ENCODE peak calls at places on chromosomes 5 and 9, in seven cellular contexts. S is A549, G is NCI-H82, N is GM18507, C is NCI-H1092, E is HTR-8/SVneo, X is H54. F is an unnamed sample.
A peak's percentile ranks its signal among the peaks of the same experiment; 100 is the strongest.

GRCh38 chr9:37486616-37487544 is 1.1 kb downstream of the POLR1E start:
- DNase-seq in E (no peak), N (no peak), C (no peak), G (peak; percentile 38), X (no peak), S (no peak), F (no peak)

GRCh38 chr9:86563350-86563749 is 209.1 kb upstream of the TUT7 start:
- DNase-seq in X (no peak), N (no peak), S (no peak), G (no peak), E (no peak), C (no peak), F (no peak)

GRCh38 chr9:27371382-27371781 is 74.4 kb upstream of the EQTN start:
- DNase-seq in E (no peak), X (no peak), G (no peak), S (peak; percentile 41), C (peak; percentile 5), N (no peak), F (peak; percentile 75)

GRCh38 chr5:83414601-83415000 is 56.9 kb upstream of the VCAN start:
- DNase-seq in X (no peak), E (no peak), S (no peak), C (no peak), N (no peak), G (no peak), F (no peak)

GRCh38 chr5:53173083-53173482 is 63.5 kb upstream of the MOCS2 start:
- DNase-seq in S (no peak), C (no peak), N (no peak), G (no peak), E (no peak), X (no peak), F (no peak)

GRCh38 chr9:13971415-13971814 is 342.5 kb downstream of the NFIB start:
- DNase-seq in E (no peak), C (no peak), S (no peak), X (no peak), N (no peak), G (no peak), F (no peak)

GRCh38 chr9:120935383-120935857 is 8.8 kb upstream of the TRAF1 start:
- DNase-seq in C (peak; percentile 97), G (peak; percentile 66), S (peak; percentile 71), E (peak; percentile 60), N (no peak), X (peak; percentile 95), F (peak; percentile 96)

GRCh38 chr9:89961616-89962341 is 357.0 kb downstream of the GADD45G start:
- DNase-seq in E (no peak), C (no peak), N (no peak), G (no peak), X (no peak), S (no peak), F (no peak)

GRCh38 chr9:15352301-15352700 is 45.3 kb upstream of the TTC39B start:
- DNase-seq in G (no peak), C (no peak), S (no peak), X (no peak), E (no peak), N (no peak), F (no peak)

GRCh38 chr9:94639996-94640376 is 668 bp upstream of the FBP1 start:
- DNase-seq in X (no peak), G (no peak), N (no peak), C (no peak), S (no peak), E (no peak), F (no peak)

GRCh38 chr5:154133591-154133990 is 56.9 kb upstream of the GALNT10 start:
- DNase-seq in S (no peak), C (no peak), X (no peak), N (no peak), G (no peak), E (no peak), F (no peak)

GRCh38 chr5:132426525-132427138 is 57.1 kb downstream of the SLC22A5 start:
- DNase-seq in C (no peak), X (peak; percentile 86), E (peak; percentile 80), S (peak; percentile 65), G (no peak), N (no peak), F (peak; percentile 69)

GRCh38 chr5:143594913-143595818 is 191.7 kb upstream of the NR3C1 start:
- DNase-seq in G (peak; percentile 81), S (peak; percentile 64), E (peak; percentile 14), C (no peak), X (no peak), N (no peak), F (no peak)

GRCh38 chr9:132023409-132024180 is 56.1 kb downstream of the MED27 start:
- DNase-seq in E (no peak), C (peak; percentile 76), X (no peak), S (no peak), N (no peak), G (no peak), F (peak; percentile 38)

GRCh38 chr9:80127920-80128319 is 556.2 kb downstream of the TLE4 start:
- DNase-seq in E (no peak), N (no peak), C (no peak), G (no peak), X (no peak), S (no peak), F (no peak)

GRCh38 chr5:95846554-95847260 is 24.2 kb upstream of the GLRX start:
- DNase-seq in X (no peak), S (peak; percentile 89), C (peak; percentile 45), N (peak; percentile 62), E (peak; percentile 78), G (peak; percentile 67), F (peak; percentile 78)

GRCh38 chr5:150227606-150228273 is 37.9 kb downstream of the SLC6A7 start:
- DNase-seq in S (no peak), C (no peak), X (no peak), G (no peak), E (peak; percentile 66), N (no peak), F (no peak)

GRCh38 chr9:108093773-108094675 is 604.5 kb upstream of the KLF4 start:
- DNase-seq in X (peak; percentile 35), S (peak; percentile 50), N (no peak), C (no peak), E (no peak), G (no peak), F (peak; percentile 86)

GRCh38 chr5:59615272-59615671 is 278.3 kb downstream of the PDE4D start:
- DNase-seq in N (no peak), G (no peak), S (no peak), X (no peak), E (peak; percentile 13), C (no peak), F (no peak)

GRCh38 chr9:97573482-97574073 is 59.6 kb downstream of the TSTD2 start:
- DNase-seq in C (no peak), N (no peak), S (no peak), E (no peak), X (no peak), G (no peak), F (no peak)

GRCh38 chr5:96751203-96752169 is 56.3 kb downstream of the ERAP1 start:
- DNase-seq in E (no peak), X (no peak), G (no peak), S (no peak), C (no peak), N (no peak), F (no peak)

GRCh38 chr5:55231476-55232193 is 1.8 kb downstream of the CCNO start:
- DNase-seq in S (no peak), C (no peak), N (no peak), E (no peak), X (no peak), G (peak; percentile 30), F (no peak)

GRCh38 chr9:134724912-134725604 is 83.5 kb downstream of the COL5A1 start:
- DNase-seq in N (no peak), C (no peak), E (no peak), G (no peak), X (no peak), S (no peak), F (no peak)

GRCh38 chr9:125433461-125434001 is 171.9 kb downstream of the GAPVD1 start:
- DNase-seq in N (no peak), X (no peak), G (peak; percentile 97), S (no peak), E (no peak), C (no peak), F (no peak)